ENCODE peak calls at places on chromosomes 11 and 22, in seven cellular contexts. A is trophoblast cell, K is neuronal stem cell, F is H1, I is IMR-90, J is H9, X is mesenchymal stem cell. S is an unnamed sample.
A peak's percentile ranks its signal among the peaks of the same experiment; 100 is the strongest.

GRCh38 chr11:118609380-118610219 is 2.2 kb downstream of the PHLDB1 start:
- DNase-seq in A (no peak), K (no peak), F (no peak), I (peak; percentile 34), J (no peak), X (peak; percentile 63), S (peak; percentile 26)

GRCh38 chr22:40405178-40406062 is 35.0 kb downstream of the SGSM3 start:
- DNase-seq in A (no peak), K (no peak), F (no peak), I (no peak), J (no peak), X (no peak), S (no peak)

GRCh38 chr11:120296554-120296953 is 28.5 kb upstream of the TLCD5 start:
- DNase-seq in A (no peak), K (no peak), F (no peak), I (no peak), J (no peak), X (no peak), S (no peak)

GRCh38 chr22:39117585-39118191 is 20.6 kb downstream of the APOBEC3H start:
- DNase-seq in A (no peak), K (no peak), F (no peak), I (peak; percentile 49), J (peak; percentile 62), X (peak; percentile 54), S (peak; percentile 81)

GRCh38 chr11:92843455-92843854 is 126.0 kb upstream of the MTNR1B start:
- DNase-seq in A (no peak), K (no peak), F (no peak), I (no peak), J (no peak), X (no peak), S (no peak)

GRCh38 chr11:130055637-130056036 is 14.1 kb upstream of the APLP2 start:
- DNase-seq in A (peak; percentile 17), K (no peak), F (no peak), I (no peak), J (no peak), X (no peak), S (no peak)

GRCh38 chr11:114163231-114163631 is 103.7 kb downstream of the ZBTB16 start:
- DNase-seq in A (no peak), K (no peak), F (no peak), I (peak; percentile 5), J (no peak), X (no peak), S (no peak)

GRCh38 chr11:29773656-29774264 is 243.1 kb downstream of the KCNA4 start:
- DNase-seq in A (no peak), K (no peak), F (no peak), I (no peak), J (no peak), X (no peak), S (no peak)

GRCh38 chr22:17576475-17576874 is 13.2 kb downstream of the SLC25A18 start:
- DNase-seq in A (peak; percentile 69), K (no peak), F (no peak), I (peak; percentile 65), J (peak; percentile 55), X (peak; percentile 28), S (peak; percentile 96)

DNA sequence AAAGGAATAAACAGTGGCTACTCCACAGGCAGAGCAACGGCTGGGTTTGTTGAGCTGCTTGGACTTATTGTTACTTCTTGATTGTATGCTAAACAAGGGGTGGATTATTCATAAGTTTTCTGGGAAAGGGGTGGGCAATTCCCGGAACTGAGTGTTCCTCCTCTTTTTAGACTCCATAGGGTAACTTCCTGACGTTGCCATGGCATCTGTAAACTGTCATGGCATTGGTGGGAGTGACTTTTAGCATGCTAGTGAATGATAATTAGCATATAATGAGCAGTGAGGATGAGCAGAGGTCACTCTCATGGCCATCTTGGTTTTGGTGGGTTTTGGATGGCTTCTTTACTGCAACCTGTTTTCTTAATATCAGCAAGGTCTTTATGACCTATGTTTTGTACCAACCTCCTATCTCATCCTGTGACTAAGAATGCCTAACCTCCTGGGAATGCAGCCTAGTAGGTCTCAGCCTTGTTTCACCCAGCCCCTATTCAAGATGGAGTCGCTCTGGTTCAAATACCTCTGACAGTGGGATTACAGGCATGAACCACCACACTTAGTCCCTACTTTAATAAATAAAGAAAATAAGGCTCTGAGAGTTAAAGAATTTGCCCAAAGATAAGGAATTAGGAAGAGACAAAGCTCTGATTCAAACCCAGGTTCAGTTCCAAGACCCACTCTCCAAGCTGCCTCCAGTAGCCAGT is 65.6 kb upstream of the CLMP start:
- DNase-seq in A (no peak), K (no peak), F (no peak), I (no peak), J (no peak), X (peak; percentile 29), S (peak; percentile 51)
- H3K27ac ChIP-seq in A (no peak overlapping the region), K (no peak overlapping the region), F (no peak overlapping the region), I (no peak overlapping the region), J (no peak overlapping the region), X (no peak overlapping the region), S (no peak overlapping the region)

DNA sequence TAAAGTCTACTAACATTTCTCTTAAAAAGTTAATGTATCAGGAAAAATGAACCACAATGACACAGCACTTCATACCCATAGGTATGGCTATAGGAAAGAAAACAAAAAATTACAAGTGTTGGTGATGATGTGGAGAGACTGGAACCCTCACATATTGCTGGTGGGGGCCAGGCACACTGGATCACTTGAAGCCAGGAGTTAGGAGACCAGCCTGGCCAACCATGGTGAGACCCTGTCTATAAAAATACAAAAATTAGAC is 26.7 kb downstream of the TCF20 start:
- DNase-seq in A (no peak), K (no peak), F (no peak), I (no peak), J (no peak), X (no peak), S (no peak)
- H4K8ac ChIP-seq in A (no peak overlapping the region), K (no peak overlapping the region), F (no peak overlapping the region), I (no peak overlapping the region), J (no peak overlapping the region), X (no peak overlapping the region), S (no peak overlapping the region)

DNA sequence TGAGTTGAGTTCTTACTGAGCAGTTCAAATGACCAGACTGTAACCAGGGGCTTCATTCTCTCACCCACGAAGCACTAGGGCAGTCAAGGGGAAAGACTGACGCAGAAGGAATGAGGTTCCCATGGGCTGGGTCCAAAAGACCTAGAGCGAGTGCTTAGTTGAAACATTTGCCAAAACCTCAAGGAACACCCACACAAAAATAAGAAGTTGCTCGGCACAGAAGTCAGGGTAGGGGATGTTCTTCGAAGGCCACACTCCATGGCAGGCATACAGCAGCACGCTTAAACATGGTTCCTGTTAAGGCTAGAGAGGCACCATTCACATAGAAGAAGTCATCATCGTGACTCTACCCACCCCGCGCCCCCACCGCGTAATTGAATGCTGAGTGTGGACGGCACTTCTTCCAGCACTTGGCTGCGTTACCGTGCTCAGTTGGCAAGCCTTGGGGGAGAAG is 52.9 kb downstream of the TIMP3 start:
- DNase-seq in A (no peak), K (no peak), F (no peak), I (no peak), J (no peak), X (peak; percentile 15), S (no peak)
- H3K27ac ChIP-seq in A (no peak overlapping the region), K (no peak overlapping the region), F (no peak overlapping the region), I (no peak overlapping the region), J (no peak overlapping the region), X (no peak overlapping the region), S (no peak overlapping the region)

DNA sequence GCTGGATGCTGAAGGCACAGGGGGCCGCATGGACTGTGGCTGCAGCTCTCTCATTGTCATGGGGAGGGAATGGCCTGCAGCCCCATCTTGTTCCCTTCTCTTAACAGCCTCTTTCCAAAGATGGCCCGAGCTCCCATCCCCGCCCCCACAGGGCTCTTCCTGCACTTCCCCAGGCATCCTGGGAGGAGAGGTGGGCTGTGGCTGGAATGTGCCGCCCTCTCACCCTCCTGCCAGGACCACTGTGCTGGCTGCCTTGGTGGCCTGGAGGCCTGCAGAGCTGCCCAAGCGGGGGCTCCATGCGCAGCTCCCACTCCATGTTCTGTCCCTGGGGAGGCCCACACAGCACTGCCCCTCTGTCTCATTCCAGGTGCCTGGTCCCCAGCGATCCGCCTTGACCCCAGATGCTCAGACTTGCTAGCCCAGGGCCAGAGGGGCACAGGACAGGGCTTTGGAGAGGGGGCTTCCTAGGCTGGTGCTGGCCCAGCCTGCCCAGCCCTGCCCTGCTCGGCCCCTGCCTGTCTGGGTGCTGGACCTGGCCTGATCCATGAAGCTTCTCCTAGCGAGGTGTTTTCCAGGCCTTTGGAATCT is 56.6 kb downstream of the RTN4R start:
- DNase-seq in A (no peak), K (no peak), F (no peak), I (no peak), J (no peak), X (no peak), S (peak; percentile 28)
- H4K8ac ChIP-seq in A (no peak overlapping the region), K (no peak overlapping the region), F (no peak overlapping the region), I (no peak overlapping the region), J (no peak overlapping the region), X (no peak overlapping the region), S (no peak overlapping the region)

DNA sequence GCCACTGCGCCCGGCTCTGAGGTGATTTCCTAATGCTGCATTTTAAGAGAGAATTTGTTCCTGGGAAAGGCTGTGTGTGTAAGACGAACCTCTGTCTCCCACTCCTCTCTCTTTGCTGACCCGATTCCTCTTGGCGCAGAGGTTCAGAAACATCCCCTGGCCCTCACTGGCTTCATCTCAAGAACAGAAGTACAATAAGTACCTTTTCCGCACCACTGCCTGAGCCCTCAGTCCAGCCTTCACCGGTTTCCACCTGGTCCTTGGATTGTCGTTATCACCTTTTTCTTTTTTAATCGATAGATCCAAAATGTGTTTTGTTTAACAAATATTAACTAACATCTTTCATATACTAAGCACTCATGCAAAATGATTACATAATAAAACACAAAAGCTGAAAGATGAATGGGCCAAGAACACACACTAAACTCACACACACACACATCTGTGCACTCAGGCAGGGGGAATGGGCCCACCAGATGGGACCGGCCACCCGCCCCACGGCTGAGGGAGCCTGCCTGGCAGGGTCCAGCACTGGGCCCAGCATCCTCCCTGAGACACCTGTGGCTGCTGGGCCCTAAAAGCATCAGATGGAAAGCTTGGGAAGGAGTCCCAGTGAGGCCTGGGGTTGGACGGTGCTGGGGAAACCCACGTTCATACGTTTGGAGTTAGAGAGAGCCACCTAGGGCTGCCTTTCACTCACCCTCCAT is 50.4 kb upstream of the A4GALT start:
- DNase-seq in A (no peak), K (no peak), F (no peak), I (no peak), J (no peak), X (no peak), S (no peak)
- H3K27ac ChIP-seq in A (no peak overlapping the region), K (no peak overlapping the region), F (no peak overlapping the region), I (no peak overlapping the region), J (no peak overlapping the region), X (no peak overlapping the region), S (no peak overlapping the region)

DNA sequence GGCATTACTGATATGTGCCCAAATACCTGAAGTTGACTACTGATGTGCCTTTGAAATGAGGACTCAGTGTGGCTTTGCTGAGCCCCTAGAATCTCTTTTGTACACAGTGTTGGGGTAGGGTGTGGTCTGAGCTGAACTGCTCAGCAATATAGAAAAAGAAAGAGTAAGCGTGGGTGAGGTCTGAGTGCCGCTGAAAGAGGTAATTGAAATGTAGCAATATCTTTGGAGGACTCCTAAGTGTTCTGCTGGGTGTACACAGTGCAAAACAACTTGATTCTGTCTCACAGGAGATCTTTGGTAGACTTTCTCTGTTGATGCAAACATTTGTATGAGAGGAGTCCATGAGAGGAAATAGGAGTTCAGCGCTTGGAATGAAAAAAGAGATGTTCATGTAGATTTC is 73.7 kb upstream of the PTPN5 start:
- DNase-seq in A (no peak), K (no peak), F (no peak), I (no peak), J (no peak), X (no peak), S (no peak)
- H4K8ac ChIP-seq in A (no peak overlapping the region), K (no peak overlapping the region), F (no peak overlapping the region), I (no peak overlapping the region), J (no peak overlapping the region), X (no peak overlapping the region), S (no peak overlapping the region)

GRCh38 chr11:86249307-86250098 is 5.0 kb downstream of the EED start:
- DNase-seq in A (no peak), K (no peak), F (no peak), I (no peak), J (no peak), X (no peak), S (peak; percentile 70)
- H3K27ac ChIP-seq in A (no peak overlapping the region), K (no peak overlapping the region), F (no peak overlapping the region), I (no peak overlapping the region), J (no peak overlapping the region), X (no peak overlapping the region), S (no peak overlapping the region)

S was measured in mesendoderm.